ENCODE peak calls at places on chromosomes 3 and 15, in nine cellular contexts. I is brain microvascular endothelial cell, Y is HFF-Myc, Z is A549, A is AG10803, P is cardiac muscle cell, J is astrocyte of the spinal cord, N is AG04449, M is thyroid gland. D is an unnamed sample.
A peak's percentile ranks its signal among the peaks of the same experiment; 100 is the strongest.

GRCh38 chr3:34419801-34420200 is 621.4 kb downstream of the PDCD6IP start:
- DNase-seq in I (peak; percentile 1), Y (no peak), Z (no peak), A (no peak), P (peak; percentile 74), J (no peak), N (no peak), M (no peak), D (no peak)

GRCh38 chr3:46703013-46703520 is 1.9 kb downstream of the TMIE start:
- DNase-seq in I (no peak), Y (no peak), Z (no peak), A (no peak), P (no peak), J (no peak), N (no peak), M (no peak), D (no peak)

GRCh38 chr3:62131620-62132019 is 241.7 kb downstream of the FEZF2 start:
- DNase-seq in I (no peak), Y (no peak), Z (no peak), A (peak; percentile 10), P (peak; percentile 41), J (peak; percentile 16), N (no peak), M (no peak), D (no peak)

GRCh38 chr3:171810278-171811058 is at the start of gene PLD1:
- DNase-seq in I (peak; percentile 71), Y (no peak), Z (peak; percentile 79), A (peak; percentile 88), P (peak; percentile 89), J (no peak), N (no peak), M (peak; percentile 93), D (no peak)

GRCh38 chr15:45587861-45588170 is 637 bp downstream of the BLOC1S6 start:
- DNase-seq in I (no peak), Y (no peak), Z (no peak), A (no peak), P (no peak), J (no peak), N (no peak), M (no peak), D (no peak)

GRCh38 chr3:101127991-101128390 is 134.8 kb upstream of the ABI3BP start:
- DNase-seq in I (no peak), Y (no peak), Z (no peak), A (no peak), P (no peak), J (no peak), N (no peak), M (no peak), D (no peak)

GRCh38 chr15:92953997-92954396 is 53.9 kb downstream of the CHD2 start:
- DNase-seq in I (no peak), Y (no peak), Z (no peak), A (no peak), P (no peak), J (no peak), N (no peak), M (no peak), D (no peak)

GRCh38 chr15:90062023-90062728 is 40.1 kb downstream of the IDH2 start:
- DNase-seq in I (peak; percentile 9), Y (no peak), Z (no peak), A (no peak), P (peak; percentile 48), J (peak; percentile 23), N (no peak), M (peak; percentile 85), D (no peak)

GRCh38 chr15:100705841-100706240 is 103.5 kb downstream of the ASB7 start:
- DNase-seq in I (no peak), Y (no peak), Z (no peak), A (no peak), P (no peak), J (no peak), N (no peak), M (no peak), D (no peak)

GRCh38 chr3:74303711-74304110 is 310.7 kb downstream of the CNTN3 start:
- DNase-seq in I (no peak), Y (no peak), Z (no peak), A (no peak), P (no peak), J (no peak), N (no peak), M (no peak), D (no peak)

GRCh38 chr3:175668300-175668699 is 809.2 kb downstream of the NAALADL2 start:
- DNase-seq in I (no peak), Y (no peak), Z (no peak), A (no peak), P (no peak), J (no peak), N (no peak), M (no peak), D (no peak)

GRCh38 chr15:42994546-42994945 is 74.0 kb upstream of the TTBK2 start:
- DNase-seq in I (peak; percentile 18), Y (no peak), Z (no peak), A (peak; percentile 47), P (no peak), J (peak; percentile 19), N (peak; percentile 42), M (no peak), D (no peak)

GRCh38 chr15:31133890-31134289 is 32.4 kb upstream of the TRPM1 start:
- DNase-seq in I (no peak), Y (no peak), Z (no peak), A (no peak), P (no peak), J (no peak), N (no peak), M (no peak), D (no peak)

GRCh38 chr15:100383302-100384107 is 41.7 kb upstream of the ADAMTS17 start:
- DNase-seq in I (peak; percentile 9), Y (no peak), Z (peak; percentile 39), A (no peak), P (peak; percentile 8), J (peak; percentile 3), N (no peak), M (peak; percentile 53), D (no peak)

GRCh38 chr15:101242160-101242998 is 9.5 kb downstream of the CHSY1 start:
- DNase-seq in I (peak; percentile 41), Y (no peak), Z (no peak), A (peak; percentile 61), P (no peak), J (peak; percentile 69), N (no peak), M (peak; percentile 27), D (no peak)

GRCh38 chr3:183826854-183827253 is 1.5 kb upstream of the MAP6D1 start:
- DNase-seq in I (no peak), Y (no peak), Z (no peak), A (no peak), P (no peak), J (no peak), N (no peak), M (no peak), D (no peak)

DNA sequence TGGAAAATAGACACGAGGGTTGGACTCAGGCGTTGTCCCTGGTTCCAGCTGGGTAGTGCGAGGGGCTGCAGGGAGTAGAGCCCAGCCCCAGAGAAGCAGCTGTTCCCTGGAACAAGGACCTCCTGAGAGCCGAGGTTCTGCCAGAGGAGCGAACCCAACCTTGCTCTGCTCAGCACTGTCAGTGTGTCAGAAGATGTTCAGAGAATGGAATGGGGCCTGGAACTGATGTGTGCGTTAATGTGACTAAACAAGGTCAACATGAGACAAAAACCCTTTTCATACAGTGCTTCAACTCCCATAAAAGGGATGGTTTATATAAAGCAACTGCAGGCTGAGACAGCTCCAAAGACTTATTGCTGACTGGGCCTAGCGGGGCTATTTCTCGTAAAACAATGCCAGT is 35.5 kb upstream of the HACD2 start:
- DNase-seq in I (no peak), Y (no peak), Z (no peak), A (no peak), P (no peak), J (no peak), N (peak; percentile 34), M (no peak), D (no peak)
- H3K4me3 ChIP-seq in I (no peak overlapping the region), Y (no peak overlapping the region), Z (no peak overlapping the region), A (no peak overlapping the region), P (no peak overlapping the region), J (no peak overlapping the region), N (peak overlapping the region; percentile 57), M (no peak overlapping the region), D (no peak overlapping the region)

GRCh38 chr15:57495554-57496235 is 96.0 kb upstream of the MYZAP start:
- DNase-seq in I (no peak), Y (no peak), Z (no peak), A (no peak), P (no peak), J (no peak), N (no peak), M (no peak), D (no peak)

GRCh38 chr15:57495037-57495436 is 96.7 kb upstream of the MYZAP start:
- DNase-seq in I (no peak), Y (no peak), Z (no peak), A (peak; percentile 15), P (no peak), J (no peak), N (no peak), M (no peak), D (no peak)

GRCh38 chr15:57496594-57496945 is 95.1 kb upstream of the MYZAP start:
- DNase-seq in I (no peak), Y (no peak), Z (no peak), A (no peak), P (no peak), J (no peak), N (no peak), M (no peak), D (no peak)

GRCh38 chr15:57496946-57497944 is 94.5 kb upstream of the MYZAP start:
- DNase-seq in I (no peak), Y (no peak), Z (no peak), A (no peak), P (peak; percentile 81), J (no peak), N (no peak), M (peak; percentile 75), D (no peak)

GRCh38 chr15:57494575-57494974 is 97.1 kb upstream of the MYZAP start:
- DNase-seq in I (no peak), Y (no peak), Z (no peak), A (peak; percentile 30), P (no peak), J (no peak), N (no peak), M (no peak), D (no peak)
- TF ChIP-seq CTCF in I (no peak), Y (no peak), Z (no peak), A (no peak), P (no peak), J (no peak), N (no peak), M (no peak), D (no peak)

GRCh38 chr15:68580026-68580882 is 1.5 kb downstream of the CORO2B start:
- DNase-seq in I (no peak), Y (no peak), Z (no peak), A (no peak), P (no peak), J (no peak), N (no peak), M (no peak), D (no peak)
- H3K4me3 ChIP-seq in I (peak overlapping the region; percentile 55), Y (peak overlapping the region; percentile 42), Z (no peak overlapping the region), A (peak overlapping the region; percentile 70), P (no peak overlapping the region), J (peak overlapping the region; percentile 55), N (no peak overlapping the region), M (no peak overlapping the region), D (peak overlapping the region; percentile 66)

DNA sequence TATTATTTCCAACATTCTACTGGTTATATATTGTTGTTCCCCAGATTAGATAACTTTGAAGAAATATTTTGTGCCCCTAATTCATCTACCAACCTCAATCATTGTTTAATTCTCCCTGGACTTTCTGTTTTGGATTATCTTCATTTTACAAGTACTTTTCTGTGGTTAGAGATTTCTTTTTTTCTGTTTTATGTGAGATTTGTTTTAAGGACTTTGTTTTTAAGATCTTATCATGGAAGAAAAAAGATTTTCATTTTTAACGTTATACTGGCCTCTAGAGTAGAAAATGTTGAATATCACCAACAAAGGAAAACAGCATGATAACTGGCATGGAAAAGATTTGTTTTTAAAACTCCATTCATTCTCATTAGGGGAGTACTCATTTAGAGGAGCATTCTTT is 210.9 kb upstream of the KCNMB2 start:
- DNase-seq in I (no peak), Y (no peak), Z (no peak), A (peak; percentile 75), P (no peak), J (peak; percentile 77), N (peak; percentile 21), M (no peak), D (no peak)
- TF ChIP-seq CTCF in I (no peak), Y (peak; percentile 28), Z (peak; percentile 39), A (peak; percentile 68), P (peak; percentile 50), J (peak; percentile 41), N (peak; percentile 13), M (no peak), D (no peak)